ENCODE peak calls at places on chromosomes 4 and X, in four cellular contexts. One of them, this sample, is unnamed.

GRCh38 chr4:13538427-13538973 is 5.8 kb downstream of the NKX3-2 start:
- DNase-seq in K562: no peak
- DNase-seq in HepG2: no peak
- DNase-seq in GM12878: no peak
- DNase-seq in this sample: no peak

GRCh38 chr4:147683172-147683571 is 791 bp downstream of the PRMT9 start:
- DNase-seq in K562: peak
- DNase-seq in HepG2: peak
- DNase-seq in GM12878: no peak
- DNase-seq in this sample: peak

GRCh38 chr4:79050521-79050880 is 111.3 kb upstream of the PAQR3 start:
- DNase-seq in K562: no peak
- DNase-seq in HepG2: no peak
- DNase-seq in GM12878: no peak
- DNase-seq in this sample: no peak

GRCh38 chrX:134604701-134605271 is 53.5 kb downstream of the PLAC1 start:
- DNase-seq in K562: no peak
- DNase-seq in HepG2: no peak
- DNase-seq in GM12878: no peak
- DNase-seq in this sample: no peak

GRCh38 chrX:1249101-1249887 is 19.3 kb upstream of the CSF2RA start:
- DNase-seq in K562: no peak
- DNase-seq in HepG2: peak
- DNase-seq in GM12878: peak
- DNase-seq in this sample: no peak

GRCh38 chr4:766559-767283 is 59.2 kb downstream of the CPLX1 start:
- DNase-seq in K562: no peak
- DNase-seq in HepG2: no peak
- DNase-seq in GM12878: no peak
- DNase-seq in this sample: no peak

GRCh38 chrX:153881281-153881680 is 4.7 kb downstream of the L1CAM start:
- DNase-seq in K562: no peak
- DNase-seq in HepG2: no peak
- DNase-seq in GM12878: no peak
- DNase-seq in this sample: no peak

GRCh38 chr4:7021355-7021754 is 21.8 kb upstream of the TADA2B start:
- DNase-seq in K562: no peak
- DNase-seq in HepG2: no peak
- DNase-seq in GM12878: no peak
- DNase-seq in this sample: no peak

GRCh38 chrX:116436358-116436816 is at the start of gene SLC6A14:
- DNase-seq in K562: no peak
- DNase-seq in HepG2: peak
- DNase-seq in GM12878: no peak
- DNase-seq in this sample: no peak

GRCh38 chrX:100662791-100663190 is 18.8 kb downstream of the SRPX2 start:
- DNase-seq in K562: no peak
- DNase-seq in HepG2: no peak
- DNase-seq in GM12878: no peak
- DNase-seq in this sample: no peak
- TF ChIP-seq TARDBP in K562: no peak
- TF ChIP-seq TARDBP in HepG2: no peak
- TF ChIP-seq TARDBP in GM12878: no peak
- TF ChIP-seq TARDBP in this sample: no peak

DNA sequence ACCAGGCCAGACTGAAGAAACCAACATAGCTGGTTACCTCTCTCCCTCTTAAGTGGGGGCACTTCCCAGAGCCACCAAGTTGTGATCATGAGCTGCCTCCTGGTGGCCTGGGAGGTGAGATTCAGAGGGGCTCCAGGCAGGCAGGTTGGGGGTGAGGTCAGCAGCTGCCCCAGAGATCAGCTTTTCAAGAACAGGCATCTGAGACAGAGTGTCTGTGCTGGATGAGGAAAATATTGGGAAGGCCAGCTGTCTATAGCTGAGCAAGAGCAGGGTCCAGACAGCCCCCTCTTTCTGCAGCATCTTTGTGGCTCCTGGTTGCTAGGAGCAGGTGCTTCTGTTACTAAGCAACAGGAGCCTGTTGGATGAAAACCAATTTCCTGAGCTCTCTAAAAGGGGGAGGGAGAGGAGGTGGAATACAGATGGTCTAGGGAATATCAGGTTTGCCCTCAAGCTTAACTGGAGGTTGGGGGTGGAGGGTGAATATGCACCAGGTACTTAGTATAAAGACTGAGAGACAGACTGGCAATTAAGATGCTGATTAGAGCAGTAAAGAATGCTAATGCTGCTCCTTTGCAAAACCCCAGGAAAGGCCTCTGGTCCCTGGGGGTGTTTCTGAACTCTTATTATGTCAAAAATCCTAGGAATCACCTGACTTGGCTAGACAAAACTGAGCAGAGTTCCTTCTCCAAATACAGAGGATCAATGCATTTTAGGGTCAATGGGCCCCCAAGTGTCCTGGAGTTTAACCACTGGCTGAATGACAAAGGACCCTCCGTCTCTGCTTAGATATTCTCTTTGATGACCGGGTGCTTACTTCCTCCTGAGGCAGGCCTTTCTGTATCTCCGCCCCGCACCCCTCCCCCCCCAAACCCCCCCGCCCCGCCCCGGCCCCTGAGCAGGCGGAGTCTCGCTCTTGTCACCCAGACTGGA is 21.4 kb downstream of the ZCCHC13 start:
- DNase-seq in K562: peak
- DNase-seq in HepG2: no peak
- DNase-seq in GM12878: no peak
- DNase-seq in this sample: no peak
- TF ChIP-seq TARDBP in K562: no peak
- TF ChIP-seq TARDBP in HepG2: no peak
- TF ChIP-seq TARDBP in GM12878: no peak
- TF ChIP-seq TARDBP in this sample: no peak

GRCh38 chrX:31988975-31989374 is 917.1 kb upstream of the FTHL17 start:
- DNase-seq in K562: no peak
- DNase-seq in HepG2: no peak
- DNase-seq in GM12878: no peak
- DNase-seq in this sample: no peak
- TF ChIP-seq TARDBP in K562: no peak
- TF ChIP-seq TARDBP in HepG2: no peak
- TF ChIP-seq TARDBP in GM12878: no peak
- TF ChIP-seq TARDBP in this sample: no peak

GRCh38 chrX:107450823-107451509 is 1.5 kb downstream of the FRMPD3 start:
- DNase-seq in K562: peak
- DNase-seq in HepG2: no peak
- DNase-seq in GM12878: no peak
- DNase-seq in this sample: peak
- TF ChIP-seq TARDBP in K562: no peak
- TF ChIP-seq TARDBP in HepG2: no peak
- TF ChIP-seq TARDBP in GM12878: no peak
- TF ChIP-seq TARDBP in this sample: no peak

DNA sequence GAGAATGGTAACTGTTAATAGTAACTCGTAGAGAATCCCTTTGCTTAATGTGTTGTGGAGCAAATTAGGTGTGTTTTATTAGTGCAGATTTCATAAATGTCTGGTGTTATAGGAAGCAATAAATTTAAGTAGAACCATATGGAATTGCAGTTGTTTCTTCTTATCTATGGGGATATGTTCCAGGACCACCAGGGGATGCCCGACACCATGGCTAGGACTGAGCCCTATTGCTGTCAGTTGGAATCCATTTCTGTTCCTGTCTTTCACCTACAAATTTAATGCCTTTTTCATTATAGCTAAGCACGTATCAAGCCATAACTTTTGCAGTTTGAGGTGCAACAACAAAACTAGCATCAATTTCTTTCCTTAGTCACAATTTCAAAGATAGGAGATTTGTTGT is 72.5 kb downstream of the DDIT4L start:
- DNase-seq in K562: no peak
- DNase-seq in HepG2: no peak
- DNase-seq in GM12878: no peak
- DNase-seq in this sample: no peak
- TF ChIP-seq TARDBP in K562: no peak
- TF ChIP-seq TARDBP in HepG2: no peak
- TF ChIP-seq TARDBP in GM12878: no peak
- TF ChIP-seq TARDBP in this sample: no peak

GRCh38 chrX:71228063-71228642 is 5.1 kb downstream of the GJB1 start:
- DNase-seq in K562: no peak
- DNase-seq in HepG2: peak
- DNase-seq in GM12878: no peak
- DNase-seq in this sample: no peak
- TF ChIP-seq TARDBP in K562: no peak
- TF ChIP-seq TARDBP in HepG2: no peak
- TF ChIP-seq TARDBP in GM12878: no peak
- TF ChIP-seq TARDBP in this sample: no peak

GRCh38 chr4:86967061-86967460 is 32.2 kb downstream of the AFF1 start:
- DNase-seq in K562: no peak
- DNase-seq in HepG2: no peak
- DNase-seq in GM12878: no peak
- DNase-seq in this sample: no peak

GRCh38 chr4:86970447-86971354 is 35.9 kb downstream of the AFF1 start:
- DNase-seq in K562: no peak
- DNase-seq in HepG2: no peak
- DNase-seq in GM12878: no peak
- DNase-seq in this sample: no peak

GRCh38 chr4:86967798-86968197 is 33.0 kb downstream of the AFF1 start:
- DNase-seq in K562: no peak
- DNase-seq in HepG2: no peak
- DNase-seq in GM12878: no peak
- DNase-seq in this sample: no peak

GRCh38 chr4:86971355-86971683 is 36.5 kb downstream of the AFF1 start:
- DNase-seq in K562: no peak
- DNase-seq in HepG2: no peak
- DNase-seq in GM12878: no peak
- DNase-seq in this sample: no peak

GRCh38 chr4:86968477-86969015 is 33.7 kb downstream of the AFF1 start:
- DNase-seq in K562: no peak
- DNase-seq in HepG2: no peak
- DNase-seq in GM12878: no peak
- DNase-seq in this sample: no peak
- TF ChIP-seq TARDBP in K562: no peak
- TF ChIP-seq TARDBP in HepG2: no peak
- TF ChIP-seq TARDBP in GM12878: no peak
- TF ChIP-seq TARDBP in this sample: no peak

DNA sequence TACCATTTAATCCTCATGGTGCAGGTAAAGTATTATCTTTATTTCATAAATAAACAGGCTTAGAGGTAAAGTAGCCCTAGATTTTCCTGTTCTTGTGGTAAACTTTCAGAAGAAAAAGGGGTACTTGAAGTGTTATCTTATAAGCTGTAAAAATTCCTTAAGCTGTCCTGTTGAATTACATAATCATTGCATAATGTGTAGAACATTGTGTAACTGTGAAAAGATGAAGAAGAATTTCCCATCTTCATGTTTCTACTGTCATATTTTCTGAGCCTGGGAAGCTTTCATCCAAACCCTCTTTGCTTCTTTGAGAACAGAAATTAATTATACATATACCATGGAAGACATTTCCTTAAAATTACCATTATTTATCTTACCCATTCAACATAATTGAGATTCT is 90.5 kb downstream of the ELOVL6 start:
- DNase-seq in K562: no peak
- DNase-seq in HepG2: no peak
- DNase-seq in GM12878: no peak
- DNase-seq in this sample: no peak
- TF ChIP-seq TARDBP in K562: no peak
- TF ChIP-seq TARDBP in HepG2: no peak
- TF ChIP-seq TARDBP in GM12878: no peak
- TF ChIP-seq TARDBP in this sample: no peak

GRCh38 chrX:107861056-107861455 is 35.4 kb downstream of the MID2 start:
- DNase-seq in K562: no peak
- DNase-seq in HepG2: no peak
- DNase-seq in GM12878: no peak
- DNase-seq in this sample: no peak

GRCh38 chrX:107856289-107856688 is 30.6 kb downstream of the MID2 start:
- DNase-seq in K562: no peak
- DNase-seq in HepG2: no peak
- DNase-seq in GM12878: no peak
- DNase-seq in this sample: no peak

GRCh38 chrX:107857815-107858214 is 32.1 kb downstream of the MID2 start:
- DNase-seq in K562: no peak
- DNase-seq in HepG2: no peak
- DNase-seq in GM12878: no peak
- DNase-seq in this sample: no peak
- TF ChIP-seq TARDBP in K562: no peak
- TF ChIP-seq TARDBP in HepG2: no peak
- TF ChIP-seq TARDBP in GM12878: no peak
- TF ChIP-seq TARDBP in this sample: no peak

DNA sequence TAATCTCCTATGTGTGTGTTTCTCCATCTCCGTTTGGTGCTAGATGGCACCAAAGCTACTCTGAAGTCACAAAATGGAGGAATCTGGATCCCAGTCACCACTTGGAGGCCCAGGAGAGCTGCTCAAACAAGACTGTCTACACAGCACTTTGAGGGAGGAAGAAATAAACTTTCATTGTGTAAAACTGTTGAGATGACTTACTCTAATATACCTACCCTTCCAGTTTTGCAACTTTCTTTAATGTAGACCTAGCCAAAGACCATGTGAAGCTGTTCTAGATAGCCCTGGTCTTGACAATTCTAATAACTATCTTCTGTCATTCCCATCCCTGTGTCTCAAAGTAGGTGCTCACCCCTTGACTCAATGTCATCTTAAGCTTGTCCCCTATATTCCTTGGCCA is 52.8 kb upstream of the TAB3 start:
- DNase-seq in K562: no peak
- DNase-seq in HepG2: no peak
- DNase-seq in GM12878: no peak
- DNase-seq in this sample: no peak
- TF ChIP-seq TARDBP in K562: no peak
- TF ChIP-seq TARDBP in HepG2: no peak
- TF ChIP-seq TARDBP in GM12878: no peak
- TF ChIP-seq TARDBP in this sample: no peak

This sample was measured in HEK293T.